ENCODE peak calls at places on chromosomes 11 and 22, in seven cellular contexts. One of them, this sample, is unnamed.

GRCh38 chr11:102886999-102887398 is 12.2 kb upstream of the MMP12 start:
- DNase-seq in SK-N-SH: no peak
- DNase-seq in HCT116: no peak
- DNase-seq in K562: no peak
- DNase-seq in H1: no peak
- DNase-seq in GM12878: no peak
- DNase-seq in HepG2: no peak
- DNase-seq in this sample: no peak

GRCh38 chr11:8206251-8207079 is 37.6 kb upstream of the RIC3 start:
- DNase-seq in SK-N-SH: peak
- DNase-seq in HCT116: no peak
- DNase-seq in K562: peak
- DNase-seq in H1: no peak
- DNase-seq in GM12878: no peak
- DNase-seq in HepG2: no peak
- DNase-seq in this sample: no peak

GRCh38 chr11:75565221-75565814 is 3.3 kb downstream of the SERPINH1 start:
- DNase-seq in SK-N-SH: no peak
- DNase-seq in HCT116: no peak
- DNase-seq in K562: no peak
- DNase-seq in H1: no peak
- DNase-seq in GM12878: no peak
- DNase-seq in HepG2: peak
- DNase-seq in this sample: no peak

GRCh38 chr22:38284042-38284402 is 11.2 kb upstream of the TMEM184B start:
- DNase-seq in SK-N-SH: no peak
- DNase-seq in HCT116: no peak
- DNase-seq in K562: no peak
- DNase-seq in H1: no peak
- DNase-seq in GM12878: no peak
- DNase-seq in HepG2: peak
- DNase-seq in this sample: no peak

GRCh38 chr22:46929689-46930225 is 167.3 kb downstream of the TBC1D22A start:
- DNase-seq in SK-N-SH: no peak
- DNase-seq in HCT116: no peak
- DNase-seq in K562: no peak
- DNase-seq in H1: no peak
- DNase-seq in GM12878: no peak
- DNase-seq in HepG2: no peak
- DNase-seq in this sample: no peak

GRCh38 chr11:67174311-67174710 is 55.2 kb downstream of the KDM2A start:
- DNase-seq in SK-N-SH: no peak
- DNase-seq in HCT116: no peak
- DNase-seq in K562: no peak
- DNase-seq in H1: no peak
- DNase-seq in GM12878: no peak
- DNase-seq in HepG2: no peak
- DNase-seq in this sample: no peak

GRCh38 chr11:114284021-114284420 is 12.2 kb upstream of the NNMT start:
- DNase-seq in SK-N-SH: peak
- DNase-seq in HCT116: no peak
- DNase-seq in K562: no peak
- DNase-seq in H1: no peak
- DNase-seq in GM12878: no peak
- DNase-seq in HepG2: no peak
- DNase-seq in this sample: no peak

GRCh38 chr11:98365941-98366340 is 654.8 kb upstream of the CNTN5 start:
- DNase-seq in SK-N-SH: no peak
- DNase-seq in HCT116: no peak
- DNase-seq in K562: no peak
- DNase-seq in H1: no peak
- DNase-seq in GM12878: no peak
- DNase-seq in HepG2: no peak
- DNase-seq in this sample: no peak

GRCh38 chr11:67640021-67640757 is 626 bp upstream of the TBX10 start:
- DNase-seq in SK-N-SH: peak
- DNase-seq in HCT116: peak
- DNase-seq in K562: peak
- DNase-seq in H1: no peak
- DNase-seq in GM12878: no peak
- DNase-seq in HepG2: peak
- DNase-seq in this sample: peak

GRCh38 chr11:47204633-47204989 is 10.2 kb upstream of the DDB2 start:
- DNase-seq in SK-N-SH: no peak
- DNase-seq in HCT116: no peak
- DNase-seq in K562: peak
- DNase-seq in H1: no peak
- DNase-seq in GM12878: no peak
- DNase-seq in HepG2: no peak
- DNase-seq in this sample: peak

GRCh38 chr11:22674470-22675426 is 8.3 kb downstream of the GAS2 start:
- DNase-seq in SK-N-SH: no peak
- DNase-seq in HCT116: no peak
- DNase-seq in K562: no peak
- DNase-seq in H1: no peak
- DNase-seq in GM12878: no peak
- DNase-seq in HepG2: peak
- DNase-seq in this sample: peak

GRCh38 chr11:8309862-8310261 is 46.2 kb upstream of the LMO1 start:
- DNase-seq in SK-N-SH: peak
- DNase-seq in HCT116: no peak
- DNase-seq in K562: no peak
- DNase-seq in H1: no peak
- DNase-seq in GM12878: no peak
- DNase-seq in HepG2: no peak
- DNase-seq in this sample: peak

GRCh38 chr11:83033972-83034672 is 37.6 kb downstream of the RAB30 start:
- DNase-seq in SK-N-SH: peak
- DNase-seq in HCT116: no peak
- DNase-seq in K562: no peak
- DNase-seq in H1: no peak
- DNase-seq in GM12878: no peak
- DNase-seq in HepG2: no peak
- DNase-seq in this sample: no peak

GRCh38 chr11:69483170-69483569 is 1.7 kb downstream of the LINC01488 start:
- DNase-seq in SK-N-SH: no peak
- DNase-seq in HCT116: no peak
- DNase-seq in K562: no peak
- DNase-seq in H1: no peak
- DNase-seq in GM12878: no peak
- DNase-seq in HepG2: no peak
- DNase-seq in this sample: no peak

GRCh38 chr11:88414981-88415391 is 77.5 kb upstream of the CTSC start:
- DNase-seq in SK-N-SH: no peak
- DNase-seq in HCT116: no peak
- DNase-seq in K562: no peak
- DNase-seq in H1: no peak
- DNase-seq in GM12878: no peak
- DNase-seq in HepG2: no peak
- DNase-seq in this sample: no peak

GRCh38 chr11:12480401-12480800 is 103.0 kb downstream of the PARVA start:
- DNase-seq in SK-N-SH: no peak
- DNase-seq in HCT116: no peak
- DNase-seq in K562: no peak
- DNase-seq in H1: no peak
- DNase-seq in GM12878: no peak
- DNase-seq in HepG2: no peak
- DNase-seq in this sample: no peak

GRCh38 chr11:33089776-33090175 is 50.4 kb downstream of the TCP11L1 start:
- DNase-seq in SK-N-SH: no peak
- DNase-seq in HCT116: no peak
- DNase-seq in K562: no peak
- DNase-seq in H1: no peak
- DNase-seq in GM12878: no peak
- DNase-seq in HepG2: no peak
- DNase-seq in this sample: no peak

GRCh38 chr22:20965888-20966855 is 883 bp upstream of the AIFM3 start:
- DNase-seq in SK-N-SH: peak
- DNase-seq in HCT116: no peak
- DNase-seq in K562: no peak
- DNase-seq in H1: no peak
- DNase-seq in GM12878: no peak
- DNase-seq in HepG2: no peak
- DNase-seq in this sample: no peak

GRCh38 chr11:93248602-93249001 is 50.8 kb upstream of the SLC36A4 start:
- DNase-seq in SK-N-SH: no peak
- DNase-seq in HCT116: peak
- DNase-seq in K562: no peak
- DNase-seq in H1: no peak
- DNase-seq in GM12878: no peak
- DNase-seq in HepG2: no peak
- DNase-seq in this sample: peak

GRCh38 chr11:65855927-65856363 is 2.0 kb downstream of the CFL1 start:
- DNase-seq in SK-N-SH: no peak
- DNase-seq in HCT116: no peak
- DNase-seq in K562: no peak
- DNase-seq in H1: no peak
- DNase-seq in GM12878: no peak
- DNase-seq in HepG2: no peak
- DNase-seq in this sample: no peak

GRCh38 chr11:63613517-63614135 is 607 bp downstream of the PLAAT3 start:
- DNase-seq in SK-N-SH: peak
- DNase-seq in HCT116: no peak
- DNase-seq in K562: peak
- DNase-seq in H1: peak
- DNase-seq in GM12878: no peak
- DNase-seq in HepG2: no peak
- DNase-seq in this sample: no peak

GRCh38 chr11:118774032-118774431 is 16.9 kb downstream of the DDX6 start:
- DNase-seq in SK-N-SH: no peak
- DNase-seq in HCT116: no peak
- DNase-seq in K562: no peak
- DNase-seq in H1: no peak
- DNase-seq in GM12878: no peak
- DNase-seq in HepG2: no peak
- DNase-seq in this sample: no peak

GRCh38 chr11:125948278-125949051 is 2.6 kb downstream of the VSIG10L2 start:
- DNase-seq in SK-N-SH: no peak
- DNase-seq in HCT116: no peak
- DNase-seq in K562: no peak
- DNase-seq in H1: no peak
- DNase-seq in GM12878: no peak
- DNase-seq in HepG2: no peak
- DNase-seq in this sample: no peak

GRCh38 chr11:44747339-44747738 is 20.6 kb downstream of the TSPAN18 start:
- DNase-seq in SK-N-SH: no peak
- DNase-seq in HCT116: no peak
- DNase-seq in K562: no peak
- DNase-seq in H1: no peak
- DNase-seq in GM12878: no peak
- DNase-seq in HepG2: no peak
- DNase-seq in this sample: no peak

DNA sequence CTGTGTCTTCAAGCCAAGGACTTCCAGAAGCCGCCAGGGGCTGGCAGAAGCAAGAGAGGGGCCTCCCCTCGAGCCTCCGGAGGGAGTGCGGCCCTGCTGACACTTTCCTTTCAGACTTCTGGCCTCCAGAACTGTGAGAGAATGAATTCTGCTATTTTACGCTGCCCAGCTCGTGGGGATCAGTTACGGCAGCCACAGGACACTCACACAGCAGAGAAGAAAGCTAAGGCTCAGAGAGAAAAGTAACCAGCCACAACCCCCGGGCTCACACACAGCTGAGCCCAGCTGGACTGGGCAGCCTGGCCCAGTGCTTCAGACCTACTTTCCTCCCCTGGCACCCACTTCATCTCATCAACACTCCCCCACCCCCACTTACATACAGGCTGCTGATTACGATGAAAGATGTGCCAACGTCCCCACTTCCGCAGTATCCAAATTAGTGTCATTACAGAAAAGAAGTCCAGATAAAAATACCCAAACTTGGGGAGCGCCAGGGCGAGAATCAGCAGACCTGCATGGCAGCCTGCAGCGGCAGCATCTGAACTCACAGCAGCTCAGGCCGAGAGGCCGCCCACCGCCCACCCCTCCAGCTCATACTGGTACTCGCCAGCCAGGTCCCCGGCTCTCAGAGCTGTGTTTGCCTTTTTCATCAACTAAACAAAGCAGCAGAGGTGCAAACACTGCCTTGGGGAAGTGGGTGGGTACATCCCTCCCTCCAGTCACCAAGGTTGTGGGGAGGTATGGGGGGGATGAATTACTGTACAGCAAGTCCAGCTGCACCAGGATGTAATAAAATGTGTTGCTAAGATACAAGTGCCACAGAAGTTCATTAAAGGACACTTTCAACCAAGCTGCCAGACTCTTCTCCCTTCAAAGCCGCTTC is 15.2 kb downstream of the PHF21B start:
- DNase-seq in SK-N-SH: peak
- DNase-seq in HCT116: no peak
- DNase-seq in K562: no peak
- DNase-seq in H1: no peak
- DNase-seq in GM12878: no peak
- DNase-seq in HepG2: no peak
- DNase-seq in this sample: no peak
- TF ChIP-seq JUND in SK-N-SH: no peak
- TF ChIP-seq JUND in HCT116: no peak
- TF ChIP-seq JUND in K562: no peak
- TF ChIP-seq JUND in H1: no peak
- TF ChIP-seq JUND in GM12878: no peak
- TF ChIP-seq JUND in HepG2: no peak
- TF ChIP-seq JUND in this sample: no peak

GRCh38 chr11:6203327-6203726 is 2.0 kb upstream of the C11orf42 start:
- DNase-seq in SK-N-SH: no peak
- DNase-seq in HCT116: no peak
- DNase-seq in K562: no peak
- DNase-seq in H1: no peak
- DNase-seq in GM12878: peak
- DNase-seq in HepG2: no peak
- DNase-seq in this sample: no peak
- TF ChIP-seq JUND in SK-N-SH: no peak
- TF ChIP-seq JUND in HCT116: no peak
- TF ChIP-seq JUND in K562: no peak
- TF ChIP-seq JUND in H1: no peak
- TF ChIP-seq JUND in GM12878: no peak
- TF ChIP-seq JUND in HepG2: no peak
- TF ChIP-seq JUND in this sample: no peak

DNA sequence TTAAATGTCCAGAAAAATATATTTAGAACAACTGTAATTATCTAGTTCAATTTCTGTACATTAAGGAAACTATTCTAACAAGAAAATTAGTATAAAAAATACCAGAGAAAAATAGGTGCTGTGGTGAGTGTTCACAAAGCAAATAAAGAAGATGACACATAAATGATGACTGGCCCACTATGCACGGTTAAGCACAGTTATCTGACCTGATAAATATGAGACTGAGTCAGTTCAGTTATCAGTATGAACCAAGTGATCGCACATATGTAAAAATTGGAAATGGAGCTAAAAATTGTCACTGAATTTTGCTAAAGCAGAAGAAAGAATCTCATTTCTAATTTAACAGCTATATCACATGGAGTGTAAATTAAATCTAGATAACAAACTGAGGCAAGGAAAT is 18.8 kb upstream of the MAML2 start:
- DNase-seq in SK-N-SH: no peak
- DNase-seq in HCT116: no peak
- DNase-seq in K562: no peak
- DNase-seq in H1: no peak
- DNase-seq in GM12878: no peak
- DNase-seq in HepG2: no peak
- DNase-seq in this sample: no peak
- TF ChIP-seq JUND in SK-N-SH: no peak
- TF ChIP-seq JUND in HCT116: no peak
- TF ChIP-seq JUND in K562: peak
- TF ChIP-seq JUND in H1: no peak
- TF ChIP-seq JUND in GM12878: no peak
- TF ChIP-seq JUND in HepG2: no peak
- TF ChIP-seq JUND in this sample: no peak

GRCh38 chr11:109425554-109425953 is 3.6 kb downstream of the C11orf87 start:
- DNase-seq in SK-N-SH: peak
- DNase-seq in HCT116: no peak
- DNase-seq in K562: no peak
- DNase-seq in H1: no peak
- DNase-seq in GM12878: no peak
- DNase-seq in HepG2: no peak
- DNase-seq in this sample: no peak
- TF ChIP-seq JUND in SK-N-SH: no peak
- TF ChIP-seq JUND in HCT116: no peak
- TF ChIP-seq JUND in K562: no peak
- TF ChIP-seq JUND in H1: no peak
- TF ChIP-seq JUND in GM12878: no peak
- TF ChIP-seq JUND in HepG2: no peak
- TF ChIP-seq JUND in this sample: no peak

This sample was measured in T47D.